ENCODE peak calls at places on chromosome 18, in six cellular contexts. I is mammary epithelial cell, D is astrocyte, J is Karpas-422, G is endothelial cell of umbilical vein, R is HCT116. A is an unnamed sample.

GRCh38 chr18:42340423-42341009 is 385.5 kb downstream of the PIK3C3 start:
- DNase-seq in I (no peak), D (no peak), J (no peak), G (no peak), R (no peak), A (no peak)

GRCh38 chr18:35378206-35378795 is 1.2 kb upstream of the ZNF396 start:
- DNase-seq in I (peak; percentile 37), D (peak; percentile 71), J (no peak), G (no peak), R (no peak), A (peak; percentile 85)

GRCh38 chr18:32920796-32921787 is 148.3 kb upstream of the KLHL14 start:
- DNase-seq in I (peak; percentile 92), D (peak; percentile 97), J (no peak), G (peak; percentile 89), R (no peak), A (peak; percentile 86)

GRCh38 chr18:75203456-75204261 is 5.3 kb downstream of the PTGR3 start:
- DNase-seq in I (peak; percentile 20), D (peak; percentile 14), J (no peak), G (no peak), R (no peak), A (peak; percentile 83)

GRCh38 chr18:39701839-39702238 is 2136.2 kb upstream of the CELF4 start:
- DNase-seq in I (peak; percentile 56), D (peak; percentile 51), J (no peak), G (peak; percentile 62), R (peak; percentile 1), A (no peak)

GRCh38 chr18:47077111-47077510 is 41.7 kb upstream of the ELOA2 start:
- DNase-seq in I (no peak), D (no peak), J (no peak), G (no peak), R (no peak), A (no peak)

GRCh38 chr18:59655661-59656060 is 41.6 kb downstream of the CCBE1 start:
- DNase-seq in I (no peak), D (no peak), J (no peak), G (no peak), R (no peak), A (no peak)

GRCh38 chr18:11074879-11075278 is 74.5 kb downstream of the PIEZO2 start:
- DNase-seq in I (no peak), D (no peak), J (no peak), G (no peak), R (no peak), A (no peak)

GRCh38 chr18:2971741-2972552 is 41.0 kb downstream of the LPIN2 start:
- DNase-seq in I (no peak), D (no peak), J (no peak), G (no peak), R (no peak), A (peak; percentile 82)

GRCh38 chr18:28411806-28412205 is 234.9 kb upstream of the CDH2 start:
- DNase-seq in I (no peak), D (peak; percentile 78), J (no peak), G (no peak), R (no peak), A (peak; percentile 68)

GRCh38 chr18:23883277-23883790 is 131.2 kb upstream of the TTC39C start:
- DNase-seq in I (peak; percentile 85), D (no peak), J (no peak), G (no peak), R (no peak), A (no peak)

GRCh38 chr18:79926715-79927596 is 24.5 kb downstream of the SLC66A2 start:
- DNase-seq in I (no peak), D (no peak), J (no peak), G (no peak), R (no peak), A (peak; percentile 56)

GRCh38 chr18:73288813-73289212 is 421.0 kb upstream of the NETO1 start:
- DNase-seq in I (no peak), D (no peak), J (no peak), G (no peak), R (no peak), A (no peak)

GRCh38 chr18:32072321-32072720 is 19.4 kb upstream of the RNF138 start:
- DNase-seq in I (no peak), D (no peak), J (peak; percentile 56), G (peak; percentile 14), R (no peak), A (no peak)

GRCh38 chr18:3453540-3454364 is 3.8 kb downstream of the TGIF1 start:
- DNase-seq in I (peak; percentile 96), D (peak; percentile 99), J (peak; percentile 76), G (peak; percentile 97), R (no peak), A (peak; percentile 83)

GRCh38 chr18:12046046-12046750 is 47.4 kb upstream of the ANKRD62 start:
- DNase-seq in I (no peak), D (no peak), J (no peak), G (no peak), R (no peak), A (no peak)

GRCh38 chr18:2846638-2847340 is at the start of gene EMILIN2:
- DNase-seq in I (no peak), D (peak; percentile 32), J (peak; percentile 86), G (peak; percentile 18), R (no peak), A (peak; percentile 87)

GRCh38 chr18:45059695-45060094 is 379.0 kb downstream of the SETBP1 start:
- DNase-seq in I (peak; percentile 83), D (peak; percentile 82), J (no peak), G (peak; percentile 14), R (no peak), A (peak; percentile 86)

GRCh38 chr18:50560681-50561629 is 1.1 kb downstream of the MAPK4 start:
- DNase-seq in I (no peak), D (no peak), J (no peak), G (no peak), R (no peak), A (no peak)

GRCh38 chr18:68035709-68036522 is 519.4 kb upstream of the DSEL start:
- DNase-seq in I (no peak), D (peak; percentile 5), J (no peak), G (no peak), R (no peak), A (no peak)

GRCh38 chr18:43789234-43790000 is 512.1 kb upstream of the SYT4 start:
- DNase-seq in I (no peak), D (peak; percentile 7), J (no peak), G (peak; percentile 14), R (no peak), A (peak; percentile 50)

GRCh38 chr18:77199707-77200106 is 49.9 kb upstream of the GALR1 start:
- DNase-seq in I (no peak), D (no peak), J (no peak), G (no peak), R (no peak), A (no peak)

GRCh38 chr18:80225685-80226084 is 21.6 kb downstream of the PARD6G start:
- DNase-seq in I (no peak), D (no peak), J (no peak), G (no peak), R (no peak), A (peak; percentile 37)

GRCh38 chr18:60027397-60027796 is 127.6 kb downstream of the PMAIP1 start:
- DNase-seq in I (peak; percentile 42), D (no peak), J (no peak), G (no peak), R (no peak), A (no peak)

GRCh38 chr18:13179566-13180113 is 38.9 kb upstream of the LDLRAD4 start:
- DNase-seq in I (no peak), D (no peak), J (no peak), G (no peak), R (no peak), A (no peak)

GRCh38 chr18:12478269-12479057 is 70.7 kb downstream of the PRELID3A start:
- DNase-seq in I (no peak), D (no peak), J (no peak), G (no peak), R (no peak), A (no peak)

GRCh38 chr18:38491195-38491594 is 925.6 kb upstream of the CELF4 start:
- DNase-seq in I (no peak), D (no peak), J (no peak), G (no peak), R (no peak), A (no peak)

GRCh38 chr18:38497281-38497680 is 931.7 kb upstream of the CELF4 start:
- DNase-seq in I (peak; percentile 46), D (no peak), J (no peak), G (no peak), R (no peak), A (no peak)

GRCh38 chr18:38496222-38496810 is 930.7 kb upstream of the CELF4 start:
- DNase-seq in I (no peak), D (no peak), J (no peak), G (no peak), R (no peak), A (no peak)

GRCh38 chr18:38493991-38494559 is 928.5 kb upstream of the CELF4 start:
- DNase-seq in I (peak; percentile 33), D (no peak), J (no peak), G (no peak), R (no peak), A (no peak)
- H3K4me3 ChIP-seq in I (no peak overlapping the region), D (no peak overlapping the region), J (no peak overlapping the region), G (no peak overlapping the region), R (no peak overlapping the region), A (no peak overlapping the region)

GRCh38 chr18:69880083-69880482 is 67.6 kb downstream of the CD226 start:
- DNase-seq in I (no peak), D (no peak), J (no peak), G (no peak), R (no peak), A (no peak)
- H3K27ac ChIP-seq in I (no peak overlapping the region), D (no peak overlapping the region), J (no peak overlapping the region), G (no peak overlapping the region), R (no peak overlapping the region), A (no peak overlapping the region)

GRCh38 chr18:8121091-8121490 is 488.1 kb upstream of the RAB12 start:
- DNase-seq in I (no peak), D (no peak), J (no peak), G (no peak), R (no peak), A (no peak)

GRCh38 chr18:8121942-8122480 is 487.2 kb upstream of the RAB12 start:
- DNase-seq in I (peak; percentile 70), D (peak; percentile 91), J (no peak), G (peak; percentile 37), R (peak; percentile 33), A (peak; percentile 42)

GRCh38 chr18:8130089-8130488 is 479.1 kb upstream of the RAB12 start:
- DNase-seq in I (no peak), D (no peak), J (no peak), G (no peak), R (no peak), A (no peak)

GRCh38 chr18:8124232-8125146 is 484.7 kb upstream of the RAB12 start:
- DNase-seq in I (no peak), D (no peak), J (no peak), G (no peak), R (no peak), A (no peak)
- H2AFZ ChIP-seq in I (no peak overlapping the region), D (no peak overlapping the region), J (no peak overlapping the region), G (no peak overlapping the region), R (no peak overlapping the region), A (no peak overlapping the region)

DNA sequence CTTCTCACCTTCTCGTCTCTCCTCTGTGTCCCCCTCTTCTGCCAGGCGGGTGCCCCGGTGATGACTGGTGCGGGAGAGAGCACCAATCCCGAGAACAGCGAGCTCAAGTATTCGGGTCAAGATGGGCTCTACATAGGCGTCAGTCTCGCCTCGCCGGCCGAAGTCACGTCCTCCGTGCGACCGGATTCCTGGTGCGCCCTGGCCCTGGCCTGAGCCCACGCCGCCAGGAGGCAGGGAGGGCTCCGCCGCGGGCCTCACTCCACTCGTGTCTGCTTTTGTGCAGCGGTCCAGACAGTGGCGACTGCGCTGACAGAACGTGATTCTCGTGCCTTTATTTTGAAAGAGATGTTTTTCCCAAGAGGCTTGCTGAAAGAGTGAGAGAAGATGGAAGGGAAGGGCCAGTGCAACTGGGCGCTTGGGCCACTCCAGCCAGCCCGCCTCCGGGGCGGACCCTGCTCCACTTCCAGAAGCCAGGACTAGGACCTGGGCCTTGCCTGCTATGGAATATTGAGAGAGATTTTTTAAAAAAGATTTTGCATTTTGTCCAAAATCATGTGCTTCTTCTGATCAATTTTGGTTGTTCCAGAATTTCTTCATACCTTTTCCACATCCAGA is 31.3 kb downstream of the GATA6 start:
- DNase-seq in I (no peak), D (no peak), J (no peak), G (no peak), R (no peak), A (no peak)
- H3K4me3 ChIP-seq in I (no peak overlapping the region), D (no peak overlapping the region), J (no peak overlapping the region), G (no peak overlapping the region), R (no peak overlapping the region), A (no peak overlapping the region)